ENCODE peak calls at places on chromosomes 16 and 17, in nine cellular contexts. V is AG09309; C is activated CD8-positive, alpha-beta T cell treated with anti-CD3 and anti-CD28 coated beads for 36 hours; Z is BJ; W is left ventricle myocardium inferior; U is neural progenitor cell; Y is astrocyte; T is right lobe of liver; S is GM12878. P is an unnamed sample.

GRCh38 chr16:3214904-3215600 is 19.9 kb downstream of the ZNF200 start:
- DNase-seq in V (no peak), C (peak), Z (no peak), W (no peak), U (no peak), Y (peak), T (no peak), S (no peak), P (no peak)

GRCh38 chr17:45314761-45315549 is 1.9 kb downstream of the MAP3K14 start:
- DNase-seq in V (no peak), C (no peak), Z (no peak), W (no peak), U (no peak), Y (no peak), T (no peak), S (no peak), P (no peak)

GRCh38 chr16:55655709-55656694 is at the start of gene SLC6A2:
- DNase-seq in V (no peak), C (no peak), Z (no peak), W (peak), U (peak), Y (no peak), T (no peak), S (no peak), P (no peak)

GRCh38 chr16:11133344-11133921 is 122.6 kb downstream of the SOCS1 start:
- DNase-seq in V (peak), C (no peak), Z (peak), W (peak), U (no peak), Y (peak), T (no peak), S (no peak), P (no peak)

GRCh38 chr17:773467-774319 is 8.4 kb downstream of the GLOD4 start:
- DNase-seq in V (no peak), C (peak), Z (no peak), W (no peak), U (peak), Y (no peak), T (no peak), S (peak), P (no peak)

GRCh38 chr17:45110676-45111611 is 21.4 kb downstream of the PLCD3 start:
- DNase-seq in V (no peak), C (no peak), Z (no peak), W (peak), U (no peak), Y (peak), T (no peak), S (no peak), P (peak)

GRCh38 chr17:69999253-69999652 is 75.8 kb upstream of the KCNJ16 start:
- DNase-seq in V (no peak), C (no peak), Z (no peak), W (no peak), U (no peak), Y (no peak), T (no peak), S (no peak), P (no peak)

GRCh38 chr16:52552643-52553042 is 5.7 kb upstream of the TOX3 start:
- DNase-seq in V (no peak), C (no peak), Z (no peak), W (no peak), U (no peak), Y (no peak), T (no peak), S (no peak), P (no peak)

GRCh38 chr17:3845361-3845753 is 689 bp downstream of the NCBP3 start:
- DNase-seq in V (no peak), C (peak), Z (no peak), W (no peak), U (no peak), Y (no peak), T (no peak), S (no peak), P (peak)

GRCh38 chr16:50326835-50327465 is 41.8 kb downstream of the BRD7 start:
- DNase-seq in V (no peak), C (peak), Z (no peak), W (no peak), U (peak), Y (no peak), T (no peak), S (peak), P (no peak)

DNA sequence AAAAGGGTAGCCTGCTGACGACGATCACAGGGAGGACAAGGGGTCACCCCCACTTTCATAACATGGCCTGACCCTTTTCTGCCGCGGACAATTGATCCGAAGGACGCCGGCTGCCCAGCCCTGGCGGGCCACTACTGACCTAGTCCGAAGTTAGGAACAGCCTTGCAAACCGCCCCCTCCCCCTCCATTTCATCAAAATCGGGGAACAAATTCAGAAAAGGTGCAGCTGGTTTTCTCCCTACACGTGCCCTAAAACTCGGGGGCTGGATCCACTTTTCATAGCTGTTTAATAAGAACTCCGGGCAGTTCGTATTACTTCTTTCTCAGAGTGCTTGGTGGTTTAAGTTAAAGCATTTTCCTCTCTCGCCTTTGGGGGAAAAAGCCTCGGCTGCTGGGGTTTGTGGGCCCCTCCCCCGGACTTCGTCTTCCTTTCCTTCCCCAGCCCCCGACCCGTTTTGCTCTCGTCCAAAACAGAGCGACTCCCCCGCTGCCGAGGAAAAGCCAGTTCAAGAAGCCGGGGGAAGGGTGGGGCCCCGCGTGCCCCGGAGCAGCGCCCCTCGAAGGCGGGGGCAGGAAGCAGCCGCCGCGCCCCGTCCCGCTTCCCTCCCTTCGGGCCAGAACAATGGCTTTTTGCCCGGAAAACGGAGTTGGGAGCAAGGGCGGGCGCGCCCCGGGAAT is 643 bp upstream of the CBX2 start:
- DNase-seq in V (no peak), C (peak), Z (no peak), W (peak), U (peak), Y (peak), T (peak), S (no peak), P (peak)
- TF ChIP-seq CTCF in V (peak), C (no peak), Z (peak), W (peak), U (peak), Y (no peak), T (peak), S (peak), P (peak)

DNA sequence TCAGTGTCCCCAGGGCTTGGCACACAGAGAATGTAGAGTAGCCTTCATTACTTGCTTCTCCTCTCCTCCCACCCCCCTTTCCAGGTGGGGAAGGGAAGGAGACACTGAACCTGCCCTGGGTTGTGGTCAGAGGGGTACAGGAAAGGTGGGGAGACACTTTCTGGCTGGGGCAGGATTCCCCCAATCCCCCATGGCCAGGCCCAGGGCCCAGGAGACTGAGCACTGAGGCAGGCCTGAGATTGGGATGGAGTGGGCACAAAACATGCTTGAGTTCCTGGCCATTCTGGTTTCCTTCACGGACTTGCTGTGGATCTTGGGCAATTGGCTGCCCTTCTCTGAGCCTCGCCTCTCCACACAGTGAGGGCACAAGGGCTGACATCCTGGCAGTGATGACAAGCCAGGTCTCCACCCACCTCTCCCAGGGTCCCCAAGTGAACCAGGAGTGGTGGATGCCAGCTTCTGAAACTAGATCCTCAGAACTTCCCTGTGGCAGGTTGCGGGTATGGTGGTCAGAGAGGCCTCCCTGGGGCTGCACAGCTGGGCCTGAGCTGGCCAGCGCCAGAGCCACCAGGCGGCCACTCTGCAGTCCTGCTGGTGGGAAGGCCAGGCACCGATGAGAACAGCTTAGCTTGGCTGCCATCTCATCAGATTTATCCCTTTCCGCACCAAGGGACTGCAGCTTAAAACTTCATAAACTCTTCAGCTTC is 9.3 kb downstream of the ZNF629 start:
- DNase-seq in V (no peak), C (no peak), Z (no peak), W (no peak), U (no peak), Y (no peak), T (no peak), S (no peak), P (no peak)
- TF ChIP-seq CTCF in V (peak), C (no peak), Z (no peak), W (no peak), U (no peak), Y (no peak), T (no peak), S (no peak), P (no peak)

GRCh38 chr17:21512307-21513011 is 136.3 kb downstream of the KCNJ12 start:
- DNase-seq in V (no peak), C (no peak), Z (no peak), W (no peak), U (no peak), Y (no peak), T (no peak), S (no peak), P (no peak)
- TF ChIP-seq CTCF in V (no peak), C (no peak), Z (no peak), W (no peak), U (no peak), Y (no peak), T (no peak), S (no peak), P (no peak)

GRCh38 chr17:7886227-7887037 is 2.2 kb upstream of the CHD3 start:
- DNase-seq in V (no peak), C (peak), Z (no peak), W (no peak), U (peak), Y (no peak), T (no peak), S (no peak), P (no peak)

GRCh38 chr17:7887038-7887481 is 1.5 kb upstream of the CHD3 start:
- DNase-seq in V (no peak), C (no peak), Z (no peak), W (no peak), U (peak), Y (no peak), T (no peak), S (no peak), P (no peak)

GRCh38 chr17:7883781-7884386 is 4.7 kb upstream of the CHD3 start:
- DNase-seq in V (no peak), C (peak), Z (no peak), W (no peak), U (no peak), Y (peak), T (no peak), S (no peak), P (no peak)

GRCh38 chr17:7884581-7885356 is 3.8 kb upstream of the CHD3 start:
- DNase-seq in V (no peak), C (peak), Z (no peak), W (no peak), U (peak), Y (no peak), T (no peak), S (no peak), P (no peak)

DNA sequence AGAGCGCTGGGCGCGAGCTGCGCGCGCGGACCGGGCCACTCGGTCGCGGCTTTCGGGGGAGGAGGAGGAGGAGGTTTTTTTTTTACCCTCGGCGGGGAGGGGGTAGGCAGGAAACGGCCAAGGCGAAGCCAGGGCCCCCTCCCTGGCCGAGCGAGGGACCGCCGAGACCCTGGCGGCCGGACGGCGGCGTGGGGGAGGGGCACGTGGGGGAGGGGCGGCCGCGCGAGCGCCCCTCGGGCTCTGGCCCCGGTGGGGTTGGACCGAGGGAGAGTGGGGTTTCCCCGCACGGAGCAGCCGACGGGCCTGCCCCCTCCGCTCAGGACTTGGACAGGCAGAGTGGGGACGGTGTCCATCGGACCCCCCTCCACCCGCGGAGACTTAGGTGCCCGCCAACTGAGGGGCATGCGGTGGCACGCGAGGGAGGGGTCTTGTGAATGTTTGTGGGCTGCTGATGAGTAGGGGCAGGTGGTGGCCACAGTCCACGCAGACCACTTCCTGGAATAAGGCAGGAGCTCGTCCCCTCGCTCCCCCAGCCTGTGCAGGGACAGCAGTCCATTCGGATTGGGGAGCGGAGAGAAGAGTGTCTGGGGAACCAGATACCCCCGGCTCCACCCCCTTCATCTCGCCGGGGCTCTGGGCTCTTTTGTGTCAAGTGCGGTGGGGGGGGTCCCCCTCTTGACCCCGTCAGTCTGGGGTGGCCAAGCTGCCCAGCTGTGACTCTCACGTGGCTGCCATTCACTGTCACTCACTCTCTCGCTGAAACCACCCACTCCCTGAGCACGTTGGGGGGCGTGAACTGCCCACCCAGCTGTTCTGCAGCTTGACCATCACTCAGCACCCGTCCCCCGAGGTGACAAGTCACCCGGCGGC is 3.0 kb upstream of the CHD3 start:
- DNase-seq in V (no peak), C (peak), Z (no peak), W (peak), U (peak), Y (no peak), T (peak), S (no peak), P (peak)
- TF ChIP-seq CTCF in V (no peak), C (no peak), Z (no peak), W (no peak), U (peak), Y (no peak), T (no peak), S (no peak), P (no peak)

DNA sequence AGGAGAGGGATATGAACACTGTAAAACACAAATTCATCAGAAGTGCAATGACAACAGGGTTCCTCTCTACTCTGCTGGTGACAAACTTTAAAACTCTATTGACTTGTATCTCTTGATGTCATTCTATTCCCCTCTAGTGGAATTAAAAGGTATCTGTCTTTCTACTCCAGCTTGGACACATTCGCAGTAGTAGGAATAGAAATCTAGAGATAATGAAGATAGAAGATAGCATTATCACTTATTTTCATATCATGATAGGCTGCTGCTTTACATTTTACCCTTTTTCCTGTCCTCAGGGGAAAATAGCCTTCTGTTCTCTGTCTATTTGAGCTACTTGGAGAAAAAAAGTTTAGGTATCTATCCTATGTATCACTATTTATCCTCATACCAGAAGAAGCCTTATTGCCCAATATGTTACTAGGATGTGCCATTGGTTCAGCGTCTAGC is 209.6 kb upstream of the CACNG5 start:
- DNase-seq in V (no peak), C (no peak), Z (no peak), W (no peak), U (peak), Y (peak), T (no peak), S (no peak), P (no peak)
- TF ChIP-seq CTCF in V (peak), C (no peak), Z (peak), W (peak), U (peak), Y (peak), T (peak), S (peak), P (peak)

DNA sequence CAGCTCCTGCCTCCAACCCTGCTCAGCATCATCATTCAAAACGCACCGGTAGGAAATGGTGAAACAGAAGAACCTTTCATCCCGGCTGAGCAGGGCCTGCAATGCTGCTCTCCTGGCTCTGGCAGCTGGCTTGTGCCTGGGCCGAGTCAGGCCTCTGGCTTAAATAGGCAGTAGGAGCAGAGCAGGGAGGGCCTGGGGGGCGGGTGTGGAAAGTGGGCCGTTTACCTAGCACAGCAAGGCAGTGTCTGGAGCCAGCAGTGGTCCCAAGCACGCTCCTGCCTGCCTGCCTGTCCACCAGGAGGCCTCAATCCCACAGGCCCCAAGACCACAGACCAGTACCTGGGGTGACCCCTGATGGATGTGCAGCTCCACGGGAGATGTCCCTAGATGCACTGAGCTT is 59.3 kb downstream of the SMPD3 start:
- DNase-seq in V (no peak), C (no peak), Z (no peak), W (no peak), U (no peak), Y (no peak), T (no peak), S (no peak), P (no peak)
- TF ChIP-seq CTCF in V (no peak), C (no peak), Z (no peak), W (no peak), U (no peak), Y (no peak), T (no peak), S (no peak), P (no peak)

P was measured in dorsolateral prefrontal cortex.